ENCODE peak calls at places on chromosomes 2 and 18, in seven cellular contexts. L is lower leg skin, Y is fibroblast of mammary gland, S is psoas muscle, E is MM.1S, R is GM13977, U is bronchial epithelial cell. X is an unnamed sample.

GRCh38 chr2:69087912-69088240 is 74.9 kb downstream of the ANTXR1 start:
- DNase-seq in L (no peak), Y (peak), S (no peak), E (no peak), R (no peak), U (no peak), X (no peak)

GRCh38 chr2:119426801-119427395 is 4.8 kb upstream of the TMEM37 start:
- DNase-seq in L (peak), Y (no peak), S (no peak), E (no peak), R (no peak), U (peak), X (no peak)

GRCh38 chr18:49177071-49177470 is 226.3 kb upstream of the SMAD7 start:
- DNase-seq in L (no peak), Y (no peak), S (no peak), E (no peak), R (no peak), U (no peak), X (no peak)

GRCh38 chr18:26479686-26480079 is 68.7 kb downstream of the KCTD1 start:
- DNase-seq in L (no peak), Y (peak), S (no peak), E (no peak), R (no peak), U (no peak), X (no peak)

GRCh38 chr2:214410128-214410775 is 602 bp upstream of the VWC2L start:
- DNase-seq in L (no peak), Y (no peak), S (no peak), E (no peak), R (no peak), U (peak), X (no peak)

GRCh38 chr18:33831424-33831823 is 253.4 kb downstream of the ASXL3 start:
- DNase-seq in L (no peak), Y (no peak), S (no peak), E (no peak), R (no peak), U (no peak), X (no peak)

GRCh38 chr2:200810252-200810650 is 1.5 kb upstream of the BZW1 start:
- DNase-seq in L (no peak), Y (peak), S (no peak), E (no peak), R (no peak), U (peak), X (no peak)

GRCh38 chr2:950627-950992 is at the start of gene SNTG2:
- DNase-seq in L (no peak), Y (no peak), S (no peak), E (no peak), R (peak), U (no peak), X (no peak)

GRCh38 chr2:3459185-3460015 is 59.9 kb downstream of the ADI1 start:
- DNase-seq in L (no peak), Y (no peak), S (peak), E (no peak), R (no peak), U (no peak), X (no peak)
- TF ChIP-seq CTCF in L (no peak), Y (no peak), S (no peak), E (no peak), R (no peak), U (no peak), X (no peak)

DNA sequence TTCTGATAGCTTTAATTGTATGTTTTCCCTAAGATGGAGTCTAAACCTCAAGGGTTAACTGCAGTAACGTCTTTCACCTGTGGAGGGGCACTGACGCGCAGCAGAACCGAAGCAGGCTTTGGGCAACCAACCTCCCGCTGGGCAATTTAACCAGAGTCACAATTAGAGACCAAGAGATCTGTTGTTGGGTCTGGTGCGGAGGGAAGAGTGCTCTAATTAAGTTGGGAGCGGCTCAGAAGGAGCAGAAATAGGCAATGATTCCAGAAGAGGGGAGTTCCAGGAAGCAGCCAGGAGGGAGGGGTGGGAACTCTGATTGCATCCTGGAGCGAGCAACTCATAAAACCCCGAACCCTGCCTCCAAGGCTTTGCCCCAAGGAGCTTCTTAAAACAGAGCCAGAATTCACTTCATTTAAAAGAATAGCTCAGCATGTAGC is 245.8 kb downstream of the PAX3 start:
- DNase-seq in L (no peak), Y (no peak), S (no peak), E (no peak), R (no peak), U (no peak), X (no peak)
- TF ChIP-seq CTCF in L (no peak), Y (peak), S (peak), E (no peak), R (no peak), U (peak), X (no peak)

GRCh38 chr2:18151237-18151636 is 272.8 kb downstream of the KCNS3 start:
- DNase-seq in L (no peak), Y (no peak), S (no peak), E (no peak), R (no peak), U (no peak), X (no peak)

GRCh38 chr2:18154812-18155211 is 276.3 kb downstream of the KCNS3 start:
- DNase-seq in L (no peak), Y (no peak), S (no peak), E (no peak), R (no peak), U (no peak), X (no peak)

GRCh38 chr2:18153741-18154140 is 275.3 kb downstream of the KCNS3 start:
- DNase-seq in L (no peak), Y (no peak), S (no peak), E (no peak), R (no peak), U (no peak), X (no peak)

GRCh38 chr2:18154259-18154658 is 275.8 kb downstream of the KCNS3 start:
- DNase-seq in L (no peak), Y (no peak), S (no peak), E (no peak), R (no peak), U (peak), X (no peak)

GRCh38 chr2:18149660-18150246 is 271.3 kb downstream of the KCNS3 start:
- DNase-seq in L (no peak), Y (peak), S (no peak), E (peak), R (peak), U (peak), X (no peak)
- TF ChIP-seq CTCF in L (no peak), Y (peak), S (peak), E (peak), R (peak), U (peak), X (no peak)

GRCh38 chr2:174076040-174076439 is 110.9 kb upstream of the SP3 start:
- DNase-seq in L (no peak), Y (no peak), S (no peak), E (no peak), R (no peak), U (peak), X (no peak)

GRCh38 chr2:174076948-174077347 is 111.8 kb upstream of the SP3 start:
- DNase-seq in L (no peak), Y (no peak), S (no peak), E (no peak), R (no peak), U (no peak), X (no peak)

GRCh38 chr2:174080672-174081121 is 115.5 kb upstream of the SP3 start:
- DNase-seq in L (no peak), Y (no peak), S (no peak), E (no peak), R (no peak), U (no peak), X (no peak)

GRCh38 chr2:174074831-174075230 is 109.7 kb upstream of the SP3 start:
- DNase-seq in L (no peak), Y (no peak), S (no peak), E (no peak), R (no peak), U (no peak), X (no peak)

GRCh38 chr2:174078275-174078674 is 113.1 kb upstream of the SP3 start:
- DNase-seq in L (no peak), Y (peak), S (no peak), E (peak), R (no peak), U (no peak), X (no peak)
- TF ChIP-seq CTCF in L (no peak), Y (peak), S (peak), E (peak), R (peak), U (peak), X (peak)

GRCh38 chr2:20682166-20682565 is 15.2 kb downstream of the GDF7 start:
- DNase-seq in L (no peak), Y (no peak), S (no peak), E (no peak), R (no peak), U (no peak), X (no peak)
- TF ChIP-seq CTCF in L (no peak), Y (peak), S (peak), E (peak), R (peak), U (peak), X (no peak)

DNA sequence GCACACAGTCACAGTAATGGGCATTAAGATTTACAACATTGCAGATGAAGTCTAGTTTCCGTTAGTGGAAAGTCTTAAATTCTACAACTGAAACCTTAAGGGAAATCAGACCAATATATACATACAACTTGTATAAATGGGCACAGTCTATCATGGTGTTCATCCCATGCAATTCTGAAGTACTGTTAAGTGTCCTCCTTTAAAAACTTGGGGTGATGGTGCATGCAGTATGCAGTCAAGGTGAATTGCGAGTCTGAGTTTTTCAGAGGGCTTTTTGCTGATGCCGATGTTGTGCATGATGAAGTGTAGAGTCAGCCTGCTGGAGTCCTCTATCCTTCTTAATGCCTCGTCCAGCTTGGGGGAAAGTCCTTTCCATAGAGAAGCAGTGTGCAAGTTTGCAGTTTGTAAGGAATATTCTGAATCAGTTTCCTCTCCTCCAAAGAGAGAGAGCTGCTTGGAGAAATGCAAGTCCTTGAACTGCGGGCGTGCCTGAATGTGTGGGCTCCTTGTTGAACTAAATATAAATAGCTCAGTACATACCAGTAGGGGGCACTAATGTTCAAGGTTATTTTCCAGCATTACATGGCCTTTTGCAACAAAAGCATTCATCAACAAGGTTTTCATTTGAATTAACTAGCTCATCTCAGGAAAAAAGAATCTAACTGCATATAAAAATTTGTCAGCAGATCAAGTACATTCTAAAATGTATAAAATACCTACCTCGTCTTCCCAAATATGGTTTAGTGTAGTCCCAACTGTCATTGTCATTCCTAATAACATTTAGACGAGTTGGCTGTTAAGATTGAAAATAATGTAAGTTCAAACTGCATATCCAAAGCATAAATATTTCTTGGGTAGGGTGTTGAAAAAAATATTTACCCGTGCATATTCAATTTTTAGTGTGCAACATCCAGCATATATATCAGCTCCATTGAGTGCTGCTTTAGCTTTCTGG is 21.3 kb downstream of the HNRNPLL start:
- DNase-seq in L (no peak), Y (peak), S (no peak), E (peak), R (peak), U (peak), X (no peak)
- TF ChIP-seq CTCF in L (peak), Y (peak), S (peak), E (peak), R (peak), U (peak), X (peak)

GRCh38 chr2:100214265-100214961 is 72.0 kb upstream of the AFF3 start:
- DNase-seq in L (no peak), Y (no peak), S (no peak), E (no peak), R (no peak), U (no peak), X (no peak)
- TF ChIP-seq CTCF in L (no peak), Y (no peak), S (no peak), E (no peak), R (no peak), U (no peak), X (no peak)

X was measured in natural killer cell.